ENCODE peak calls at places on chromosomes 4 and X, in six cellular contexts. One of them, this sample, is unnamed.

GRCh38 chrX:70046978-70047377 is 2.8 kb downstream of the AWAT2 start:
- DNase-seq in ACHN: no peak
- DNase-seq in amniotic stem cell: no peak
- DNase-seq in fibroblast of the aortic adventitia: peak
- DNase-seq in brain microvascular endothelial cell: no peak
- DNase-seq in HEK293T: no peak
- DNase-seq in this sample: no peak

GRCh38 chr4:150080335-150080734 is 2.1 kb downstream of the DCLK2 start:
- DNase-seq in ACHN: no peak
- DNase-seq in amniotic stem cell: no peak
- DNase-seq in fibroblast of the aortic adventitia: no peak
- DNase-seq in brain microvascular endothelial cell: peak
- DNase-seq in HEK293T: no peak
- DNase-seq in this sample: no peak

GRCh38 chr4:56689231-56689630 is 8.1 kb upstream of the HOPX start:
- DNase-seq in ACHN: no peak
- DNase-seq in amniotic stem cell: no peak
- DNase-seq in fibroblast of the aortic adventitia: no peak
- DNase-seq in brain microvascular endothelial cell: no peak
- DNase-seq in HEK293T: no peak
- DNase-seq in this sample: no peak

GRCh38 chr4:24533364-24533763 is 51.0 kb downstream of the DHX15 start:
- DNase-seq in ACHN: no peak
- DNase-seq in amniotic stem cell: no peak
- DNase-seq in fibroblast of the aortic adventitia: no peak
- DNase-seq in brain microvascular endothelial cell: no peak
- DNase-seq in HEK293T: no peak
- DNase-seq in this sample: no peak

GRCh38 chrX:132270699-132271098 is 51.5 kb upstream of the RAP2C start:
- DNase-seq in ACHN: no peak
- DNase-seq in amniotic stem cell: peak
- DNase-seq in fibroblast of the aortic adventitia: peak
- DNase-seq in brain microvascular endothelial cell: no peak
- DNase-seq in HEK293T: no peak
- DNase-seq in this sample: peak

GRCh38 chrX:1476682-1477081 is 24.0 kb upstream of the ASMTL start:
- DNase-seq in ACHN: no peak
- DNase-seq in amniotic stem cell: no peak
- DNase-seq in fibroblast of the aortic adventitia: no peak
- DNase-seq in brain microvascular endothelial cell: no peak
- DNase-seq in HEK293T: no peak
- DNase-seq in this sample: no peak

GRCh38 chrX:40414335-40414734 is 166.4 kb upstream of the ATP6AP2 start:
- DNase-seq in ACHN: no peak
- DNase-seq in amniotic stem cell: no peak
- DNase-seq in fibroblast of the aortic adventitia: no peak
- DNase-seq in brain microvascular endothelial cell: no peak
- DNase-seq in HEK293T: no peak
- DNase-seq in this sample: no peak

GRCh38 chrX:13658602-13659001 is 5.7 kb downstream of the TCEANC start:
- DNase-seq in ACHN: peak
- DNase-seq in amniotic stem cell: peak
- DNase-seq in fibroblast of the aortic adventitia: peak
- DNase-seq in brain microvascular endothelial cell: peak
- DNase-seq in HEK293T: peak
- DNase-seq in this sample: no peak

GRCh38 chr4:109183851-109184345 is 118.6 kb downstream of the COL25A1 start:
- DNase-seq in ACHN: no peak
- DNase-seq in amniotic stem cell: no peak
- DNase-seq in fibroblast of the aortic adventitia: peak
- DNase-seq in brain microvascular endothelial cell: no peak
- DNase-seq in HEK293T: no peak
- DNase-seq in this sample: peak

GRCh38 chr4:139278956-139279722 is 886 bp downstream of the MGARP start:
- DNase-seq in ACHN: no peak
- DNase-seq in amniotic stem cell: no peak
- DNase-seq in fibroblast of the aortic adventitia: no peak
- DNase-seq in brain microvascular endothelial cell: no peak
- DNase-seq in HEK293T: peak
- DNase-seq in this sample: peak

GRCh38 chr4:127634181-127634580 is 1.4 kb downstream of the INTU start:
- DNase-seq in ACHN: no peak
- DNase-seq in amniotic stem cell: peak
- DNase-seq in fibroblast of the aortic adventitia: peak
- DNase-seq in brain microvascular endothelial cell: peak
- DNase-seq in HEK293T: no peak
- DNase-seq in this sample: peak

GRCh38 chr4:87851332-87851731 is 18.6 kb downstream of the MEPE start:
- DNase-seq in ACHN: no peak
- DNase-seq in amniotic stem cell: no peak
- DNase-seq in fibroblast of the aortic adventitia: no peak
- DNase-seq in brain microvascular endothelial cell: no peak
- DNase-seq in HEK293T: no peak
- DNase-seq in this sample: no peak

GRCh38 chr4:97950836-97951235 is 192.4 kb downstream of the STPG2 start:
- DNase-seq in ACHN: no peak
- DNase-seq in amniotic stem cell: no peak
- DNase-seq in fibroblast of the aortic adventitia: no peak
- DNase-seq in brain microvascular endothelial cell: no peak
- DNase-seq in HEK293T: no peak
- DNase-seq in this sample: no peak

GRCh38 chr4:113560579-113560978 is 201.0 kb downstream of the CAMK2D start:
- DNase-seq in ACHN: no peak
- DNase-seq in amniotic stem cell: no peak
- DNase-seq in fibroblast of the aortic adventitia: peak
- DNase-seq in brain microvascular endothelial cell: no peak
- DNase-seq in HEK293T: no peak
- DNase-seq in this sample: no peak

GRCh38 chrX:14449773-14450172 is 79.6 kb upstream of the GLRA2 start:
- DNase-seq in ACHN: no peak
- DNase-seq in amniotic stem cell: no peak
- DNase-seq in fibroblast of the aortic adventitia: no peak
- DNase-seq in brain microvascular endothelial cell: no peak
- DNase-seq in HEK293T: no peak
- DNase-seq in this sample: no peak

GRCh38 chrX:123817288-123817894 is 42.5 kb upstream of the XIAP start:
- DNase-seq in ACHN: no peak
- DNase-seq in amniotic stem cell: no peak
- DNase-seq in fibroblast of the aortic adventitia: no peak
- DNase-seq in brain microvascular endothelial cell: no peak
- DNase-seq in HEK293T: no peak
- DNase-seq in this sample: no peak

GRCh38 chrX:134004038-134004437 is 18.6 kb upstream of the GPC3 start:
- DNase-seq in ACHN: no peak
- DNase-seq in amniotic stem cell: peak
- DNase-seq in fibroblast of the aortic adventitia: peak
- DNase-seq in brain microvascular endothelial cell: peak
- DNase-seq in HEK293T: no peak
- DNase-seq in this sample: peak

GRCh38 chr4:74394476-74395136 is 29.7 kb downstream of the EREG start:
- DNase-seq in ACHN: no peak
- DNase-seq in amniotic stem cell: no peak
- DNase-seq in fibroblast of the aortic adventitia: peak
- DNase-seq in brain microvascular endothelial cell: peak
- DNase-seq in HEK293T: no peak
- DNase-seq in this sample: peak

GRCh38 chr4:108048997-108049396 is 59.3 kb downstream of the HADH start:
- DNase-seq in ACHN: no peak
- DNase-seq in amniotic stem cell: no peak
- DNase-seq in fibroblast of the aortic adventitia: no peak
- DNase-seq in brain microvascular endothelial cell: no peak
- DNase-seq in HEK293T: no peak
- DNase-seq in this sample: no peak

GRCh38 chrX:70254063-70254400 is 6.0 kb downstream of the P2RY4 start:
- DNase-seq in ACHN: no peak
- DNase-seq in amniotic stem cell: no peak
- DNase-seq in fibroblast of the aortic adventitia: no peak
- DNase-seq in brain microvascular endothelial cell: no peak
- DNase-seq in HEK293T: no peak
- DNase-seq in this sample: no peak

GRCh38 chr4:183342541-183343533 is 20.6 kb upstream of the CLDN24 start:
- DNase-seq in ACHN: peak
- DNase-seq in amniotic stem cell: no peak
- DNase-seq in fibroblast of the aortic adventitia: no peak
- DNase-seq in brain microvascular endothelial cell: no peak
- DNase-seq in HEK293T: no peak
- DNase-seq in this sample: no peak

GRCh38 chr4:168098257-168098717 is 6.0 kb downstream of the ANXA10 start:
- DNase-seq in ACHN: no peak
- DNase-seq in amniotic stem cell: peak
- DNase-seq in fibroblast of the aortic adventitia: peak
- DNase-seq in brain microvascular endothelial cell: peak
- DNase-seq in HEK293T: no peak
- DNase-seq in this sample: peak

GRCh38 chr4:114598191-114599121 is at the start of gene UGT8:
- DNase-seq in ACHN: peak
- DNase-seq in amniotic stem cell: no peak
- DNase-seq in fibroblast of the aortic adventitia: peak
- DNase-seq in brain microvascular endothelial cell: no peak
- DNase-seq in HEK293T: peak
- DNase-seq in this sample: peak

GRCh38 chr4:88771883-88772450 is 74.3 kb upstream of the NAP1L5 start:
- DNase-seq in ACHN: no peak
- DNase-seq in amniotic stem cell: no peak
- DNase-seq in fibroblast of the aortic adventitia: no peak
- DNase-seq in brain microvascular endothelial cell: no peak
- DNase-seq in HEK293T: no peak
- DNase-seq in this sample: no peak

GRCh38 chr4:143700420-143701352 is at the start of gene FREM3:
- DNase-seq in ACHN: no peak
- DNase-seq in amniotic stem cell: no peak
- DNase-seq in fibroblast of the aortic adventitia: no peak
- DNase-seq in brain microvascular endothelial cell: no peak
- DNase-seq in HEK293T: peak
- DNase-seq in this sample: no peak

GRCh38 chr4:130359537-130359936 is 1263.6 kb downstream of the C4orf33 start:
- DNase-seq in ACHN: peak
- DNase-seq in amniotic stem cell: peak
- DNase-seq in fibroblast of the aortic adventitia: peak
- DNase-seq in brain microvascular endothelial cell: peak
- DNase-seq in HEK293T: no peak
- DNase-seq in this sample: peak

GRCh38 chr4:2950221-2950989 is 12.8 kb downstream of the NOP14 start:
- DNase-seq in ACHN: no peak
- DNase-seq in amniotic stem cell: no peak
- DNase-seq in fibroblast of the aortic adventitia: no peak
- DNase-seq in brain microvascular endothelial cell: no peak
- DNase-seq in HEK293T: no peak
- DNase-seq in this sample: no peak

GRCh38 chr4:6495736-6496135 is 23.3 kb upstream of the PPP2R2C start:
- DNase-seq in ACHN: no peak
- DNase-seq in amniotic stem cell: no peak
- DNase-seq in fibroblast of the aortic adventitia: no peak
- DNase-seq in brain microvascular endothelial cell: no peak
- DNase-seq in HEK293T: no peak
- DNase-seq in this sample: no peak

GRCh38 chr4:130646886-130647285 is 1550.9 kb downstream of the C4orf33 start:
- DNase-seq in ACHN: no peak
- DNase-seq in amniotic stem cell: no peak
- DNase-seq in fibroblast of the aortic adventitia: no peak
- DNase-seq in brain microvascular endothelial cell: no peak
- DNase-seq in HEK293T: no peak
- DNase-seq in this sample: no peak

GRCh38 chr4:169485791-169486742 is 126.3 kb downstream of the NEK1 start:
- DNase-seq in ACHN: peak
- DNase-seq in amniotic stem cell: peak
- DNase-seq in fibroblast of the aortic adventitia: peak
- DNase-seq in brain microvascular endothelial cell: peak
- DNase-seq in HEK293T: peak
- DNase-seq in this sample: peak

GRCh38 chr4:2266181-2266580 is 4.3 kb upstream of the MXD4 start:
- DNase-seq in ACHN: no peak
- DNase-seq in amniotic stem cell: no peak
- DNase-seq in fibroblast of the aortic adventitia: peak
- DNase-seq in brain microvascular endothelial cell: no peak
- DNase-seq in HEK293T: no peak
- DNase-seq in this sample: peak